ENCODE peak calls at places on chromosomes 4 and X, in six cellular contexts. Q is A549, H is endothelial cell of umbilical vein, Z is K562, I is GM12878, O is HepG2. A is an unnamed sample.

GRCh38 chr4:119233750-119234149 is 21.2 kb downstream of the USP53 start:
- DNase-seq in H (peak), Z (no peak), O (no peak), Q (no peak), I (no peak), A (peak)

GRCh38 chr4:54498661-54499111 is 159.1 kb upstream of the KIT start:
- DNase-seq in Z (no peak), Q (peak), I (no peak), O (no peak), H (no peak), A (peak)

GRCh38 chr4:57410331-57411052 is 300.3 kb upstream of the IGFBP7 start:
- DNase-seq in Z (no peak), I (no peak), O (no peak), Q (no peak), H (no peak), A (no peak)

GRCh38 chr4:26873391-26874026 is 12.9 kb downstream of the STIM2 start:
- DNase-seq in I (no peak), Q (no peak), O (no peak), Z (no peak), H (no peak), A (no peak)

GRCh38 chr4:6443035-6444023 is 29.1 kb downstream of the PPP2R2C start:
- DNase-seq in Z (no peak), I (no peak), Q (no peak), O (no peak), H (no peak), A (no peak)

GRCh38 chr4:81915430-81915829 is 443.7 kb upstream of the RASGEF1B start:
- DNase-seq in O (no peak), Q (no peak), I (no peak), H (no peak), Z (no peak), A (no peak)

GRCh38 chr4:64784125-64784524 is 374.9 kb upstream of the TECRL start:
- DNase-seq in Z (no peak), Q (no peak), O (no peak), H (peak), I (no peak), A (no peak)

GRCh38 chr4:121484633-121485032 is 103.8 kb upstream of the QRFPR start:
- DNase-seq in I (no peak), Z (peak), H (peak), O (peak), Q (peak), A (peak)

GRCh38 chr4:8777320-8778196 is 94.1 kb downstream of the HMX1 start:
- DNase-seq in H (no peak), O (no peak), I (no peak), Q (peak), Z (no peak), A (no peak)

GRCh38 chr4:90137545-90137944 is 10.4 kb downstream of the CCSER1 start:
- DNase-seq in O (peak), Z (no peak), I (no peak), Q (no peak), H (peak), A (peak)
- TF ChIP-seq MYC in O (no peak), Z (no peak), I (no peak), Q (no peak), H (no peak), A (no peak)

GRCh38 chr4:185811509-185812364 is at the start of gene SORBS2:
- DNase-seq in O (peak), Q (no peak), Z (no peak), I (peak), H (no peak), A (no peak)
- H3K4me3 ChIP-seq in O (peak), Q (no peak), Z (no peak), I (peak), H (no peak), A (no peak)

DNA sequence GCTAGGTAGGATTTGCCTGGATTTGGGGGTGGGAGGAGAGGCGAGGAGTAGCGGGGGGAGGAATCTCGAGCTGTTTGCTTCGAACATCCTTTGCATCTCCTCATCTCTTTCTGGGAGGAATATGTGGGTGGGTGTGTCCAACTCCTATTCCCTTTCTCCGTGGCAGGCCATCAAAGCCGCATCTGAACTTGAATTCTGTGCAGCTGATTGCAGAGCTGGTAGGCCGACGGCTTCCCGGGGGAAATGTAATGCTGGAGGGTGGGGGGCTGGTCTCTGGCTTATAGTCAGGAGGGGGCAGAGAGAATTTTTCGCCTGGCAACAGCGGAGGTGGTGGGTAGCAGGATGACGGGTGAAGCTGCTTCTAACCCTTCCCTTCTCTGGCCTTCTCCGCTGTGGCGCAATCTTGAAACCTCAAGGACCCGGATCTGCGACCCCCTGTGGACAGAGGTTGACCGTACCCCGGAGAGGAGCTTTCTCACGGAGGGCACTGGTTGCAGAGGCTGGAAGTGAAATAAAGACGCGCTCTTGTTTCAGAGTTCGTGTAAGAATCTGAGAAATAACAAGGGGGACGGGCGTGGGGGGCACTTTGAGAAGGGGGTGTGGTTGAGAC is 654 bp downstream of the ZCCHC12 start:
- DNase-seq in O (no peak), Z (peak), I (no peak), H (no peak), Q (no peak), A (peak)
- TF ChIP-seq MYC in O (no peak), Z (no peak), I (no peak), H (no peak), Q (no peak), A (no peak)

DNA sequence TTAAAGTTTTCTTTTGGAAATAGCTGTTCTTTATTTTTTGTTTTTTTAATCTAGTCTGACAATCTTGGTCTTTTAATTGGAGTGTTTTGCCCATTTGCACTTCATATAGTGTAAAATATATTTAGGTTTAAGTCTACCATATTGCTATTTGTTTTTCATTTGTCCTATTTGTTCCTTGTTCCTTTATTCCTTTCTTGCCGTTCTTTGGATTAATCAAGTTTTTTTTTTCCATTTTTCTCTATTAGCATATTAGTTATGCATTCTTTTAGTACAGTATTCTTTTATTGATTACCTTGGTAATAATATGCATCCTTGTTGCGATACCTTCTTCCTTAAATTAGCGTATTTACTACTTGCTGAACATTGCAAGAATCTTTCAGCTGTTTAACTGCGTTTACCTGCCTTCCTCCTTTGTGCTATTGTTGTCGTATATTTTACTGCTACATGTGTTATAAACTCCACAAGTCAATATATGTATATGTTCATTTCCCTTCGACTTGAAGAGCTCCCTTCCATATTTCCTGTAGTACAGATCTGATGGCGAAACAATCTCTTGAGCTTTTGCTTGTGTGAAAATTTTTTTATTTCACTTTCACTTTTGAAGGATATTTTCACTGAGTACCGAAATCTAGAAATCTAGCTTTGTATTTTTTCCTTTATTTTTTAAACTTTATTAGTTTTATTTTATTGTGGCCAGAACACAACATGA is 23.9 kb upstream of the RNF212 start:
- DNase-seq in O (no peak), I (peak), H (no peak), Q (no peak), Z (no peak), A (peak)
- H3K4me3 ChIP-seq in O (no peak), I (no peak), H (no peak), Q (no peak), Z (no peak), A (peak)